ENCODE peak calls at places on chromosomes 13 and 19, in five cellular contexts. Z, N, F, R and H are unnamed samples.

GRCh38 chr13:27476943-27477681 is 26.7 kb upstream of the MTIF3 start:
- DNase-seq in R (no peak), Z (peak), N (no peak), F (no peak), H (no peak)

GRCh38 chr19:6374179-6374709 is 1.5 kb downstream of the PSPN start:
- DNase-seq in N (no peak), R (no peak), Z (no peak), F (no peak), H (no peak)

GRCh38 chr13:51419015-51419636 is 33.7 kb downstream of the INTS6 start:
- DNase-seq in Z (no peak), F (no peak), R (no peak), N (no peak), H (no peak)

GRCh38 chr19:24032651-24033050 is 54.3 kb upstream of the ZNF254 start:
- DNase-seq in R (no peak), F (no peak), N (no peak), Z (no peak), H (no peak)

GRCh38 chr19:3785464-3785937 is 680 bp downstream of the MATK start:
- DNase-seq in Z (no peak), R (no peak), N (no peak), F (no peak), H (no peak)

GRCh38 chr13:47139519-47139918 is 242.7 kb upstream of the HTR2A start:
- DNase-seq in Z (no peak), F (no peak), N (no peak), R (no peak), H (no peak)

GRCh38 chr19:3075605-3076431 is 13.5 kb upstream of the TLE5 start:
- DNase-seq in F (peak), Z (no peak), R (no peak), N (no peak), H (no peak)

GRCh38 chr13:101190337-101190736 is 226.0 kb downstream of the NALCN start:
- DNase-seq in N (no peak), R (no peak), F (no peak), Z (peak), H (no peak)

GRCh38 chr19:11373166-11373884 is 1.1 kb upstream of the SWSAP1 start:
- DNase-seq in Z (no peak), F (no peak), N (no peak), R (peak), H (no peak)

GRCh38 chr13:40982772-40983171 is 36.3 kb downstream of the ELF1 start:
- DNase-seq in F (no peak), N (no peak), R (no peak), Z (peak), H (no peak)

GRCh38 chr13:98242403-98242802 is 65.3 kb upstream of the RNF113B start:
- DNase-seq in R (no peak), N (no peak), F (no peak), Z (no peak), H (no peak)

GRCh38 chr13:107069107-107069776 is 501.3 kb upstream of the ARGLU1 start:
- DNase-seq in R (no peak), F (no peak), Z (no peak), N (no peak), H (no peak)

GRCh38 chr13:93522486-93522885 is 295.9 kb downstream of the GPC6 start:
- DNase-seq in F (no peak), N (peak), Z (peak), R (no peak), H (no peak)

GRCh38 chr13:38685974-38686571 is 804 bp upstream of the FREM2 start:
- DNase-seq in F (no peak), N (no peak), R (no peak), Z (peak), H (no peak)

GRCh38 chr13:38684714-38685113 is 2.2 kb upstream of the FREM2 start:
- DNase-seq in Z (no peak), F (no peak), R (no peak), N (no peak), H (no peak)

GRCh38 chr13:38688674-38689073 is 1.8 kb downstream of the FREM2 start:
- DNase-seq in Z (no peak), R (no peak), N (no peak), F (no peak), H (no peak)

GRCh38 chr13:38687246-38688229 is 661 bp downstream of the FREM2 start:
- DNase-seq in N (no peak), F (no peak), Z (peak), R (no peak), H (no peak)

GRCh38 chr13:38686635-38687245 is at the start of gene FREM2:
- DNase-seq in R (no peak), N (peak), Z (no peak), F (no peak), H (peak)
- H3K4me3 ChIP-seq in R (peak), N (peak), Z (no peak), F (peak), H (peak)

DNA sequence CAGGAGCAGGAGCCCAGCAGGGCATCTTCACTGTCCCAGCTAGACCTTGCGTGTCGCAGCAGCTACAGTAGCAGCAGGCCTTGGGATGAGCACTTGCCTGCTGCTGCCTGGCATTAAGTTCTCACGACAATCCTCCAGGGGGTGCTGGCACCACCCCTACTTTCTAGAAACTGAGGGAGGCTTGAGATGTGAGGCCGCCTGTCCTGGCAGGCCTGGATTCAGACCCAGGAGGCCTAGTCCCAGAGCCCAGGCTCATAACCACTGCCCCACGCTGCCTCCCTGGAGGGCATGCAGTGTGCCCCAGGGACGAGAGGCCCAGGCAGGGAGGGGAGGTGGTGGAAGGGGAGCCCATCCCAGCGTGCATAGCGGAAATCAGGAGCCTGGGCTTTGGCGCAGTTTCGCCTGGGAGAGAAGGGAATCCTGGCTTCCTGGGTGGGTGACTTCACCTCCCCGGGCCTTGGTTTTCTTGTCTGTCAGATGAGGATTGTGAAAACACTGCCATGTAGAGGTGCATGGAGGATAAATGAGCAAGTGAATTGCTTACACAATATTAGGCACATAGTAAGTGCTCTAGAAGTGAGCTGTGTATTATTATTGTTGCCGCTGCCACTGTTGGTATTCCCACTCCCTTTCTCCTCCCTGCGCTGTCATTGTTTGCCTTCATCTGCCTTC is 26.1 kb downstream of the PPP5C start:
- DNase-seq in N (no peak), Z (peak), R (no peak), F (no peak), H (no peak)
- TF ChIP-seq CTCF in N (peak), Z (peak), R (no peak), F (no peak), H (peak)

GRCh38 chr13:96809366-96810096 is 184.7 kb downstream of the OXGR1 start:
- DNase-seq in N (no peak), F (no peak), Z (no peak), R (no peak), H (no peak)
- H3K4me3 ChIP-seq in N (no peak), F (no peak), Z (no peak), R (no peak), H (no peak)

DNA sequence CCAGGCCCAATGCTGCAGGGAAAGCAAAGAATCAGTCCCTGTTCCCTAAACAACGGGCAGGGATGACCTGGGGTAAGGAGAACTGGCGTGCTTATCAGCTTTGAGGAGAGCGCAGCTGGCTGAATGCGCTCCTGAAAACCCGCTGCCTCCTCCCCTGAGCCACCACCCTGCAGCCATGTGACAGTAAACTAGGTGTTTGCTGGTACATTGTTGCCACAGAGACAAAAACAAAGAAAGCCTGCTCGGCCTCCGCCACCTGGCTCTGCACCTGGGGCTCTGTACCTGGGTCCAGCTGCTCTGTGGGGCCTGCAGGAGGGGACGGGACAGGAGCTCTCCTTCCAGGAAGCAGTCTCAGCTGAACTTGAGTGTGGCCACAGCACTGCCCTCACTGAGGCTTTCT is 21.8 kb downstream of the MCF2L start:
- DNase-seq in N (no peak), F (no peak), R (no peak), Z (no peak), H (no peak)
- TF ChIP-seq CTCF in N (no peak), F (no peak), R (no peak), Z (no peak), H (no peak)